ENCODE peak calls at places on chromosome 22, in eight cellular contexts. Y is BE2C; P is left ventricle myocardium superior; A is chondrocyte; W is progenitor cell of endocrine pancreas; Q is naive thymus-derived CD4-positive, alpha-beta T cell; D is hippocampal formation; K is fibroblast of lung. F is an unnamed sample.

GRCh38 chr22:27986937-27987336 is 67.9 kb upstream of the PITPNB start:
- DNase-seq in K (no peak), Y (no peak), Q (peak), D (no peak), W (no peak), P (no peak), A (peak), F (no peak)

GRCh38 chr22:24190566-24191208 is 9.4 kb downstream of the SUSD2 start:
- DNase-seq in D (no peak), Q (no peak), W (no peak), A (peak), P (peak), Y (peak), K (no peak), F (no peak)

GRCh38 chr22:29871684-29872083 is 11.3 kb upstream of the MTMR3 start:
- DNase-seq in P (no peak), K (peak), Q (no peak), D (peak), Y (no peak), A (no peak), W (no peak), F (no peak)

GRCh38 chr22:29080061-29080975 is 7.5 kb downstream of the KREMEN1 start:
- DNase-seq in D (no peak), A (no peak), Q (no peak), K (no peak), W (no peak), Y (peak), P (no peak), F (no peak)

GRCh38 chr22:38148252-38148651 is 33.4 kb downstream of the PLA2G6 start:
- DNase-seq in A (no peak), W (no peak), Q (no peak), P (no peak), K (peak), Y (no peak), D (no peak), F (no peak)

GRCh38 chr22:30635273-30636225 is at the start of gene SLC35E4:
- DNase-seq in Y (peak), P (peak), Q (peak), D (peak), K (peak), W (peak), A (peak), F (peak)

GRCh38 chr22:41976070-41976901 is 7.0 kb downstream of the SEPTIN3 start:
- DNase-seq in A (no peak), D (peak), Y (peak), P (peak), K (no peak), Q (peak), W (peak), F (no peak)

GRCh38 chr22:33658775-33659174 is 261.5 kb downstream of the LARGE1 start:
- DNase-seq in W (no peak), Y (no peak), A (no peak), Q (no peak), P (peak), K (no peak), D (no peak), F (no peak)

GRCh38 chr22:26922804-26923203 is 265.4 kb downstream of the MIAT start:
- DNase-seq in D (no peak), K (no peak), A (no peak), P (no peak), W (peak), Y (no peak), Q (no peak), F (no peak)

GRCh38 chr22:30411780-30412179 is 13.8 kb upstream of the MTFP1 start:
- DNase-seq in Q (no peak), P (no peak), K (no peak), D (no peak), Y (no peak), W (no peak), A (no peak), F (no peak)

GRCh38 chr22:23520875-23521441 is 59.1 kb downstream of the IGLL1 start:
- DNase-seq in Y (peak), A (peak), W (no peak), Q (no peak), P (peak), K (peak), D (no peak), F (no peak)

GRCh38 chr22:42857845-42858481 is 890 bp upstream of the ARFGAP3 start:
- DNase-seq in K (no peak), W (no peak), D (no peak), P (no peak), Y (no peak), Q (no peak), A (no peak), F (no peak)

GRCh38 chr22:41862530-41863266 is 29.8 kb downstream of the SREBF2 start:
- DNase-seq in Y (peak), D (no peak), K (peak), W (no peak), Q (peak), A (no peak), P (no peak), F (no peak)

GRCh38 chr22:35064664-35065063 is 1.3 kb upstream of the ISX start:
- DNase-seq in Y (no peak), W (no peak), D (no peak), P (no peak), Q (no peak), K (no peak), A (no peak), F (no peak)

GRCh38 chr22:45709004-45709739 is 37.5 kb downstream of the ATXN10 start:
- DNase-seq in W (no peak), K (peak), Q (no peak), P (no peak), Y (peak), A (no peak), D (no peak), F (no peak)

GRCh38 chr22:23583836-23584235 is 3.7 kb upstream of the IGLL1 start:
- DNase-seq in K (no peak), Y (no peak), A (no peak), D (no peak), W (no peak), P (no peak), Q (no peak), F (no peak)

GRCh38 chr22:48744967-48745841 is 1082.5 kb downstream of the BRD1 start:
- DNase-seq in Y (no peak), Q (peak), P (no peak), A (no peak), D (no peak), W (peak), K (no peak), F (no peak)

GRCh38 chr22:46085831-46086576 is 64.3 kb upstream of the PPARA start:
- DNase-seq in A (peak), D (no peak), W (no peak), K (peak), Y (peak), P (peak), Q (no peak), F (peak)

GRCh38 chr22:27919943-27920755 is 1.1 kb upstream of the PITPNB start:
- DNase-seq in P (no peak), Y (peak), A (no peak), Q (no peak), W (no peak), K (peak), D (no peak), F (no peak)

GRCh38 chr22:43777204-43777671 is 34.9 kb downstream of the EFCAB6 start:
- DNase-seq in A (no peak), P (no peak), K (peak), W (no peak), Y (no peak), Q (no peak), D (no peak), F (no peak)

GRCh38 chr22:37079668-37080171 is 28.2 kb downstream of the KCTD17 start:
- DNase-seq in K (peak), W (no peak), D (no peak), Q (peak), Y (no peak), A (no peak), P (no peak), F (no peak)

GRCh38 chr22:37337204-37337943 is 55.1 kb downstream of the CYTH4 start:
- DNase-seq in A (no peak), Q (no peak), D (no peak), Y (no peak), W (no peak), K (peak), P (no peak), F (no peak)

GRCh38 chr22:28441720-28442263 is 237.8 kb downstream of the TTC28 start:
- DNase-seq in A (no peak), K (peak), D (no peak), P (no peak), Y (no peak), Q (no peak), W (no peak), F (no peak)

GRCh38 chr22:24503137-24503850 is 8.2 kb downstream of the UPB1 start:
- DNase-seq in D (no peak), P (peak), W (no peak), Q (peak), Y (peak), K (peak), A (peak), F (peak)

GRCh38 chr22:37282385-37282677 is at the start of gene CYTH4:
- DNase-seq in Q (peak), W (no peak), Y (no peak), P (peak), K (no peak), D (no peak), A (no peak), F (no peak)

GRCh38 chr22:30875481-30876215 is 92.9 kb downstream of the MORC2 start:
- DNase-seq in P (peak), A (no peak), W (no peak), Y (no peak), K (no peak), D (peak), Q (no peak), F (no peak)

GRCh38 chr22:44928711-44929347 is 81.0 kb downstream of the PHF21B start:
- DNase-seq in P (peak), D (no peak), Q (no peak), A (peak), K (no peak), Y (no peak), W (no peak), F (no peak)

GRCh38 chr22:17368144-17368726 is 1.0 kb upstream of the CECR2 start:
- DNase-seq in W (no peak), A (no peak), Y (no peak), P (no peak), Q (no peak), K (no peak), D (no peak), F (no peak)

GRCh38 chr22:45334528-45334927 is 24.8 kb downstream of the FAM118A start:
- DNase-seq in Y (no peak), D (no peak), A (no peak), Q (no peak), K (no peak), W (no peak), P (no peak), F (no peak)

GRCh38 chr22:46259374-46259773 is 3.8 kb downstream of the PKDREJ start:
- DNase-seq in Y (no peak), D (no peak), P (no peak), K (no peak), W (no peak), A (no peak), Q (no peak), F (no peak)

GRCh38 chr22:48940988-48941902 is 886.4 kb downstream of the BRD1 start:
- DNase-seq in Q (no peak), Y (no peak), P (no peak), W (no peak), A (peak), D (no peak), K (no peak), F (no peak)

GRCh38 chr22:28395520-28395919 is 284.1 kb downstream of the TTC28 start:
- DNase-seq in K (no peak), W (no peak), Q (no peak), Y (no peak), P (no peak), D (no peak), A (no peak), F (no peak)

GRCh38 chr22:42682113-42682851 is 33.1 kb upstream of the CYB5R3 start:
- DNase-seq in K (no peak), Q (no peak), Y (no peak), W (no peak), P (no peak), A (no peak), D (no peak), F (no peak)

GRCh38 chr22:42114721-42115120 is 15.9 kb downstream of the CYP2D6 start:
- DNase-seq in Q (no peak), D (no peak), P (no peak), W (no peak), Y (peak), K (no peak), A (no peak), F (peak)

GRCh38 chr22:20591660-20592310 is 84.4 kb downstream of the MED15 start:
- DNase-seq in K (peak), P (no peak), D (no peak), W (no peak), Q (no peak), A (peak), Y (no peak), F (no peak)

GRCh38 chr22:49688516-49689254 is 139.0 kb downstream of the BRD1 start:
- DNase-seq in P (no peak), K (no peak), Q (no peak), D (no peak), Y (no peak), W (no peak), A (no peak), F (no peak)

GRCh38 chr22:39471421-39472141 is 14.8 kb downstream of the MGAT3 start:
- DNase-seq in W (no peak), Q (no peak), Y (no peak), D (no peak), A (no peak), K (peak), P (peak), F (no peak)